ENCODE peak calls at places on chromosomes 13 and 19, in six cellular contexts. C is neuronal stem cell; S is activated naive CD4-positive, alpha-beta T cell; L is amniotic stem cell; G is SHP77; A is lower lobe of right lung. D is an unnamed sample.

GRCh38 chr13:32669030-32669646 is 82.9 kb downstream of the PDS5B start:
- DNase-seq in C (peak), S (no peak), L (peak), G (peak), A (no peak), D (no peak)

GRCh38 chr19:54674021-54674617 is 11.3 kb downstream of the LILRB4 start:
- DNase-seq in C (no peak), S (no peak), L (no peak), G (peak), A (no peak), D (no peak)

GRCh38 chr19:4058696-4059492 is 7.8 kb downstream of the ZBTB7A start:
- DNase-seq in C (no peak), S (no peak), L (no peak), G (no peak), A (peak), D (no peak)

GRCh38 chr19:45884682-45885555 is 1.0 kb downstream of the IRF2BP1 start:
- DNase-seq in C (no peak), S (no peak), L (no peak), G (no peak), A (no peak), D (no peak)

GRCh38 chr13:38180670-38181069 is 169.0 kb upstream of the UFM1 start:
- DNase-seq in C (no peak), S (no peak), L (no peak), G (no peak), A (no peak), D (no peak)

GRCh38 chr19:3586124-3586626 is 897 bp downstream of the GIPC3 start:
- DNase-seq in C (no peak), S (peak), L (no peak), G (no peak), A (no peak), D (no peak)

GRCh38 chr19:8423821-8424223 is 10.7 kb downstream of the MARCHF2 start:
- DNase-seq in C (peak), S (no peak), L (peak), G (peak), A (peak), D (peak)

GRCh38 chr19:6664916-6665315 is 5.0 kb downstream of the TNFSF14 start:
- DNase-seq in C (no peak), S (no peak), L (no peak), G (no peak), A (no peak), D (no peak)

GRCh38 chr13:74280795-74281490 is 146.7 kb upstream of the KLF12 start:
- DNase-seq in C (no peak), S (no peak), L (no peak), G (no peak), A (no peak), D (no peak)

GRCh38 chr13:111646464-111646855 is 326.0 kb downstream of the TEX29 start:
- DNase-seq in C (no peak), S (no peak), L (no peak), G (no peak), A (no peak), D (no peak)